ENCODE peak calls at places on chromosomes 3 and 15, in ten cellular contexts. F, Z, N, B, T, H, R, V, W and J are unnamed samples.

GRCh38 chr3:172065534-172065933 is 26.2 kb downstream of the FNDC3B start:
- DNase-seq in V (peak; percentile 67), R (no peak), B (no peak), Z (peak; percentile 16), H (peak; percentile 39), N (peak; percentile 28), F (no peak), T (no peak), W (peak; percentile 59), J (peak; percentile 33)

GRCh38 chr3:192514754-192515660 is 212.3 kb downstream of the FGF12 start:
- DNase-seq in H (peak; percentile 95), F (no peak), W (no peak), B (peak; percentile 93), V (no peak), N (no peak), Z (no peak), R (peak; percentile 86), T (no peak), J (peak; percentile 28)

GRCh38 chr3:127608362-127608718 is 10.1 kb downstream of the MCM2 start:
- DNase-seq in V (no peak), B (no peak), Z (no peak), H (no peak), W (no peak), N (no peak), R (no peak), T (no peak), F (no peak), J (no peak)

GRCh38 chr15:39430389-39430788 is 150.5 kb upstream of the THBS1 start:
- DNase-seq in R (no peak), T (no peak), B (no peak), Z (no peak), N (no peak), V (no peak), H (no peak), F (no peak), W (no peak), J (no peak)

GRCh38 chr3:72065872-72066641 is 281.1 kb upstream of the PROK2 start:
- DNase-seq in F (no peak), H (no peak), N (no peak), V (no peak), T (no peak), R (no peak), W (no peak), Z (no peak), B (no peak), J (no peak)

GRCh38 chr15:74210729-74211128 is 8.1 kb upstream of the STRA6 start:
- DNase-seq in R (no peak), F (no peak), Z (no peak), B (no peak), T (no peak), V (no peak), H (no peak), W (no peak), N (no peak), J (no peak)

GRCh38 chr3:107523361-107524213 is 825 bp downstream of the BBX start:
- DNase-seq in N (peak; percentile 77), V (no peak), W (peak; percentile 16), B (peak; percentile 58), R (peak; percentile 44), H (peak; percentile 66), F (peak; percentile 29), Z (no peak), T (peak; percentile 78), J (peak; percentile 48)

GRCh38 chr15:64251121-64251520 is 88.3 kb upstream of the PPIB start:
- DNase-seq in H (no peak), B (no peak), V (no peak), F (no peak), N (no peak), Z (no peak), T (no peak), R (no peak), W (no peak), J (no peak)

GRCh38 chr3:110352841-110353595 is 718.6 kb upstream of the NECTIN3 start:
- DNase-seq in T (no peak), B (no peak), V (no peak), W (no peak), F (no peak), N (no peak), Z (no peak), R (no peak), H (no peak), J (no peak)

GRCh38 chr3:9087831-9088413 is 124.7 kb upstream of the RAD18 start:
- DNase-seq in W (no peak), Z (no peak), V (no peak), H (no peak), N (no peak), R (no peak), T (peak; percentile 76), F (no peak), B (no peak), J (peak; percentile 50)

GRCh38 chr3:58176827-58177489 is 33.8 kb downstream of the DNASE1L3 start:
- DNase-seq in W (no peak), F (no peak), B (no peak), N (no peak), R (no peak), T (no peak), V (no peak), H (no peak), Z (no peak), J (no peak)

GRCh38 chr15:77769700-77770099 is 137.0 kb upstream of the LINGO1 start:
- DNase-seq in T (no peak), R (no peak), V (no peak), Z (no peak), N (no peak), W (no peak), H (no peak), F (no peak), B (no peak), J (no peak)

GRCh38 chr15:69014454-69014853 is at the start of gene NOX5:
- DNase-seq in R (no peak), V (no peak), Z (no peak), F (no peak), H (no peak), N (peak; percentile 45), T (no peak), B (no peak), W (peak; percentile 88), J (no peak)

GRCh38 chr3:192802957-192803899 is 75.9 kb upstream of the FGF12 start:
- DNase-seq in Z (peak; percentile 1), H (peak; percentile 55), T (peak; percentile 65), W (no peak), F (no peak), B (no peak), N (peak; percentile 60), V (no peak), R (no peak), J (peak; percentile 71)

GRCh38 chr3:172449468-172450149 is 1.4 kb upstream of the GHSR start:
- DNase-seq in V (no peak), F (no peak), T (no peak), B (peak; percentile 46), R (peak; percentile 83), H (no peak), N (no peak), W (peak; percentile 1), Z (no peak), J (no peak)